ENCODE peak calls at places on chromosomes 5 and 9, in nine cellular contexts. I is cerebellar nuclear complex, C is upper lobe of right lung, K is NCI-H1436 treated with DMSO at 0.1 percent for 48 hours, A is spleen, Q is RPMI7951, N is NCI-H2171 treated with DMSO at 0.1 percent for 48 hours, U is D341Med, D is B cell. S is an unnamed sample.

GRCh38 chr9:108854641-108855528 is 901 bp downstream of the ACTL7B start:
- DNase-seq in C (no peak), U (no peak), N (peak), A (no peak), Q (no peak), I (no peak), D (no peak), K (no peak), S (no peak)

GRCh38 chr5:36723921-36724320 is 117.5 kb downstream of the SLC1A3 start:
- DNase-seq in D (peak), N (no peak), I (no peak), U (no peak), A (peak), C (no peak), Q (no peak), K (no peak), S (peak)

GRCh38 chr9:6712041-6712440 is 45.7 kb upstream of the KDM4C start:
- DNase-seq in A (no peak), K (no peak), I (no peak), N (no peak), Q (no peak), D (no peak), U (no peak), C (no peak), S (no peak)

GRCh38 chr9:133148351-133149129 is 15.2 kb downstream of the GBGT1 start:
- DNase-seq in I (no peak), C (peak), D (peak), U (no peak), K (no peak), A (peak), Q (peak), N (peak), S (peak)

GRCh38 chr5:154575869-154576806 is 98.1 kb upstream of the HAND1 start:
- DNase-seq in C (no peak), K (no peak), A (no peak), Q (no peak), N (peak), D (peak), I (no peak), U (no peak), S (peak)

GRCh38 chr9:91714020-91714721 is 235.9 kb downstream of the ROR2 start:
- DNase-seq in Q (no peak), D (no peak), I (no peak), N (peak), K (no peak), U (no peak), C (no peak), A (peak), S (no peak)

GRCh38 chr9:89418882-89419641 is 78.9 kb downstream of the SEMA4D start:
- DNase-seq in I (no peak), K (no peak), Q (no peak), U (no peak), C (no peak), N (no peak), D (peak), A (peak), S (no peak)

GRCh38 chr5:133164759-133165158 is 112.9 kb downstream of the HSPA4 start:
- DNase-seq in C (no peak), D (no peak), K (no peak), N (no peak), I (no peak), Q (no peak), A (no peak), U (no peak), S (no peak)

GRCh38 chr5:61019642-61020041 is 74.6 kb downstream of the NDUFAF2 start:
- DNase-seq in I (no peak), K (no peak), U (no peak), C (no peak), Q (no peak), A (no peak), N (no peak), D (no peak), S (no peak)

S was measured in MV-4-11.